ENCODE peak calls at places on chromosome 4, in nine cellular contexts. One of them, this sample, is unnamed.

GRCh38 chr4:10625130-10625529 is 59.4 kb downstream of the CLNK start:
- DNase-seq in HCT116: no peak
- DNase-seq in NCI-H146: peak
- DNase-seq in activated gamma-delta T cell treated with anti-CD3 and anti-CD28 coated beads, Interleukin-2, amount 50 U/mL, for 16 hours: no peak
- DNase-seq in IMR-90: no peak
- DNase-seq in GM13976: no peak
- DNase-seq in hepatocyte: peak
- DNase-seq in ureter: no peak
- DNase-seq in suprapubic skin: no peak
- DNase-seq in this sample: no peak

GRCh38 chr4:5341151-5341925 is 290.1 kb downstream of the STK32B start:
- DNase-seq in IMR-90: no peak
- DNase-seq in hepatocyte: no peak
- DNase-seq in HCT116: no peak
- DNase-seq in activated gamma-delta T cell treated with anti-CD3 and anti-CD28 coated beads, Interleukin-2, amount 50 U/mL, for 16 hours: no peak
- DNase-seq in suprapubic skin: no peak
- DNase-seq in NCI-H146: no peak
- DNase-seq in ureter: no peak
- DNase-seq in GM13976: no peak
- DNase-seq in this sample: no peak

GRCh38 chr4:10917475-10918103 is 233.0 kb upstream of the CLNK start:
- DNase-seq in activated gamma-delta T cell treated with anti-CD3 and anti-CD28 coated beads, Interleukin-2, amount 50 U/mL, for 16 hours: no peak
- DNase-seq in IMR-90: no peak
- DNase-seq in suprapubic skin: no peak
- DNase-seq in ureter: no peak
- DNase-seq in NCI-H146: peak
- DNase-seq in hepatocyte: peak
- DNase-seq in GM13976: no peak
- DNase-seq in HCT116: no peak
- DNase-seq in this sample: no peak

GRCh38 chr4:140330311-140330900 is 43.0 kb upstream of the SCOC start:
- DNase-seq in HCT116: peak
- DNase-seq in activated gamma-delta T cell treated with anti-CD3 and anti-CD28 coated beads, Interleukin-2, amount 50 U/mL, for 16 hours: no peak
- DNase-seq in ureter: no peak
- DNase-seq in NCI-H146: peak
- DNase-seq in hepatocyte: peak
- DNase-seq in IMR-90: peak
- DNase-seq in GM13976: no peak
- DNase-seq in suprapubic skin: no peak
- DNase-seq in this sample: peak

GRCh38 chr4:169925678-169926077 is 100.5 kb downstream of the MFAP3L start:
- DNase-seq in ureter: no peak
- DNase-seq in suprapubic skin: no peak
- DNase-seq in NCI-H146: no peak
- DNase-seq in hepatocyte: no peak
- DNase-seq in IMR-90: no peak
- DNase-seq in activated gamma-delta T cell treated with anti-CD3 and anti-CD28 coated beads, Interleukin-2, amount 50 U/mL, for 16 hours: no peak
- DNase-seq in GM13976: no peak
- DNase-seq in HCT116: no peak
- DNase-seq in this sample: no peak

GRCh38 chr4:148182230-148182928 is 259.8 kb downstream of the NR3C2 start:
- DNase-seq in hepatocyte: no peak
- DNase-seq in ureter: no peak
- DNase-seq in activated gamma-delta T cell treated with anti-CD3 and anti-CD28 coated beads, Interleukin-2, amount 50 U/mL, for 16 hours: no peak
- DNase-seq in IMR-90: no peak
- DNase-seq in suprapubic skin: no peak
- DNase-seq in GM13976: no peak
- DNase-seq in NCI-H146: no peak
- DNase-seq in HCT116: no peak
- DNase-seq in this sample: no peak

GRCh38 chr4:10958226-10958856 is 273.8 kb upstream of the CLNK start:
- DNase-seq in HCT116: no peak
- DNase-seq in GM13976: no peak
- DNase-seq in hepatocyte: no peak
- DNase-seq in IMR-90: no peak
- DNase-seq in activated gamma-delta T cell treated with anti-CD3 and anti-CD28 coated beads, Interleukin-2, amount 50 U/mL, for 16 hours: no peak
- DNase-seq in suprapubic skin: no peak
- DNase-seq in ureter: no peak
- DNase-seq in NCI-H146: no peak
- DNase-seq in this sample: no peak

GRCh38 chr4:151031831-151032605 is 16.9 kb upstream of the LRBA start:
- DNase-seq in activated gamma-delta T cell treated with anti-CD3 and anti-CD28 coated beads, Interleukin-2, amount 50 U/mL, for 16 hours: no peak
- DNase-seq in GM13976: peak
- DNase-seq in suprapubic skin: no peak
- DNase-seq in HCT116: no peak
- DNase-seq in IMR-90: peak
- DNase-seq in ureter: no peak
- DNase-seq in hepatocyte: no peak
- DNase-seq in NCI-H146: no peak
- DNase-seq in this sample: no peak

GRCh38 chr4:186979966-186980745 is 256.5 kb upstream of the FAT1 start:
- DNase-seq in IMR-90: peak
- DNase-seq in NCI-H146: no peak
- DNase-seq in activated gamma-delta T cell treated with anti-CD3 and anti-CD28 coated beads, Interleukin-2, amount 50 U/mL, for 16 hours: no peak
- DNase-seq in ureter: no peak
- DNase-seq in suprapubic skin: no peak
- DNase-seq in HCT116: no peak
- DNase-seq in hepatocyte: no peak
- DNase-seq in GM13976: no peak
- DNase-seq in this sample: no peak

GRCh38 chr4:8911311-8912088 is 39.9 kb upstream of the HMX1 start:
- DNase-seq in suprapubic skin: peak
- DNase-seq in GM13976: peak
- DNase-seq in hepatocyte: peak
- DNase-seq in NCI-H146: no peak
- DNase-seq in IMR-90: no peak
- DNase-seq in activated gamma-delta T cell treated with anti-CD3 and anti-CD28 coated beads, Interleukin-2, amount 50 U/mL, for 16 hours: no peak
- DNase-seq in HCT116: no peak
- DNase-seq in ureter: peak
- DNase-seq in this sample: no peak

GRCh38 chr4:123488916-123489315 is 92.3 kb downstream of the SPRY1 start:
- DNase-seq in IMR-90: peak
- DNase-seq in activated gamma-delta T cell treated with anti-CD3 and anti-CD28 coated beads, Interleukin-2, amount 50 U/mL, for 16 hours: no peak
- DNase-seq in GM13976: peak
- DNase-seq in HCT116: peak
- DNase-seq in suprapubic skin: no peak
- DNase-seq in NCI-H146: no peak
- DNase-seq in hepatocyte: peak
- DNase-seq in ureter: no peak
- DNase-seq in this sample: peak

GRCh38 chr4:41991916-41992767 is 1.8 kb downstream of the SLC30A9 start:
- DNase-seq in NCI-H146: no peak
- DNase-seq in hepatocyte: peak
- DNase-seq in ureter: no peak
- DNase-seq in suprapubic skin: no peak
- DNase-seq in IMR-90: peak
- DNase-seq in HCT116: no peak
- DNase-seq in GM13976: no peak
- DNase-seq in activated gamma-delta T cell treated with anti-CD3 and anti-CD28 coated beads, Interleukin-2, amount 50 U/mL, for 16 hours: no peak
- DNase-seq in this sample: no peak

GRCh38 chr4:69832326-69833030 is 27.5 kb downstream of the SULT1E1 start:
- DNase-seq in hepatocyte: peak
- DNase-seq in suprapubic skin: no peak
- DNase-seq in IMR-90: no peak
- DNase-seq in activated gamma-delta T cell treated with anti-CD3 and anti-CD28 coated beads, Interleukin-2, amount 50 U/mL, for 16 hours: no peak
- DNase-seq in ureter: peak
- DNase-seq in GM13976: no peak
- DNase-seq in NCI-H146: peak
- DNase-seq in HCT116: no peak
- DNase-seq in this sample: no peak

GRCh38 chr4:71151054-71151453 is 157.6 kb downstream of the DCK start:
- DNase-seq in NCI-H146: no peak
- DNase-seq in hepatocyte: no peak
- DNase-seq in suprapubic skin: no peak
- DNase-seq in ureter: no peak
- DNase-seq in GM13976: no peak
- DNase-seq in IMR-90: peak
- DNase-seq in HCT116: no peak
- DNase-seq in activated gamma-delta T cell treated with anti-CD3 and anti-CD28 coated beads, Interleukin-2, amount 50 U/mL, for 16 hours: no peak
- DNase-seq in this sample: no peak

GRCh38 chr4:108035691-108036090 is 46.0 kb downstream of the HADH start:
- DNase-seq in activated gamma-delta T cell treated with anti-CD3 and anti-CD28 coated beads, Interleukin-2, amount 50 U/mL, for 16 hours: no peak
- DNase-seq in NCI-H146: no peak
- DNase-seq in ureter: no peak
- DNase-seq in GM13976: no peak
- DNase-seq in IMR-90: no peak
- DNase-seq in suprapubic skin: no peak
- DNase-seq in HCT116: no peak
- DNase-seq in hepatocyte: no peak
- DNase-seq in this sample: no peak

GRCh38 chr4:119785963-119786362 is 157.4 kb upstream of the PDE5A start:
- DNase-seq in activated gamma-delta T cell treated with anti-CD3 and anti-CD28 coated beads, Interleukin-2, amount 50 U/mL, for 16 hours: no peak
- DNase-seq in HCT116: peak
- DNase-seq in NCI-H146: peak
- DNase-seq in suprapubic skin: no peak
- DNase-seq in ureter: no peak
- DNase-seq in IMR-90: peak
- DNase-seq in GM13976: no peak
- DNase-seq in hepatocyte: peak
- DNase-seq in this sample: no peak

GRCh38 chr4:52957791-52958190 is 95.7 kb downstream of the RASL11B start:
- DNase-seq in NCI-H146: peak
- DNase-seq in suprapubic skin: no peak
- DNase-seq in hepatocyte: no peak
- DNase-seq in HCT116: no peak
- DNase-seq in ureter: no peak
- DNase-seq in GM13976: no peak
- DNase-seq in IMR-90: peak
- DNase-seq in activated gamma-delta T cell treated with anti-CD3 and anti-CD28 coated beads, Interleukin-2, amount 50 U/mL, for 16 hours: no peak
- DNase-seq in this sample: no peak

GRCh38 chr4:110793890-110794588 is 171.2 kb upstream of the PITX2 start:
- DNase-seq in IMR-90: no peak
- DNase-seq in hepatocyte: peak
- DNase-seq in activated gamma-delta T cell treated with anti-CD3 and anti-CD28 coated beads, Interleukin-2, amount 50 U/mL, for 16 hours: no peak
- DNase-seq in suprapubic skin: no peak
- DNase-seq in NCI-H146: peak
- DNase-seq in HCT116: no peak
- DNase-seq in ureter: no peak
- DNase-seq in GM13976: no peak
- DNase-seq in this sample: no peak

GRCh38 chr4:73883306-73883705 is 14.1 kb downstream of the CXCL1 start:
- DNase-seq in activated gamma-delta T cell treated with anti-CD3 and anti-CD28 coated beads, Interleukin-2, amount 50 U/mL, for 16 hours: no peak
- DNase-seq in hepatocyte: no peak
- DNase-seq in NCI-H146: no peak
- DNase-seq in suprapubic skin: no peak
- DNase-seq in HCT116: no peak
- DNase-seq in ureter: no peak
- DNase-seq in IMR-90: peak
- DNase-seq in GM13976: no peak
- DNase-seq in this sample: no peak

GRCh38 chr4:72569719-72570235 is 756 bp upstream of the ADAMTS3 start:
- DNase-seq in hepatocyte: no peak
- DNase-seq in suprapubic skin: no peak
- DNase-seq in NCI-H146: no peak
- DNase-seq in IMR-90: peak
- DNase-seq in GM13976: no peak
- DNase-seq in HCT116: no peak
- DNase-seq in ureter: peak
- DNase-seq in activated gamma-delta T cell treated with anti-CD3 and anti-CD28 coated beads, Interleukin-2, amount 50 U/mL, for 16 hours: no peak
- DNase-seq in this sample: no peak

GRCh38 chr4:94828882-94829281 is 71.1 kb downstream of the BMPR1B start:
- DNase-seq in hepatocyte: no peak
- DNase-seq in suprapubic skin: no peak
- DNase-seq in ureter: no peak
- DNase-seq in HCT116: no peak
- DNase-seq in IMR-90: no peak
- DNase-seq in activated gamma-delta T cell treated with anti-CD3 and anti-CD28 coated beads, Interleukin-2, amount 50 U/mL, for 16 hours: no peak
- DNase-seq in GM13976: no peak
- DNase-seq in NCI-H146: no peak
- DNase-seq in this sample: no peak

This sample was measured in A549.